ENCODE peak calls at places on chromosomes 1 and 21, in five cellular contexts. S is IMR-90, M is left lung, V is tibial artery, Z is iPS DF 6.9. C is an unnamed sample. For H3K36me3, H3K27me3 and H3K4me1, the result is how much of the 10 kb centered on the place peaks cover.

GRCh38 chr1:37691497-37692077 is 729 bp upstream of the CDCA8 start:
- DNase-seq in S (peak), V (peak), M (peak), Z (no peak), C (no peak)

GRCh38 chr1:70528591-70529333 is 117.7 kb downstream of the CTH start:
- DNase-seq in V (no peak), S (peak), Z (peak), M (no peak), C (no peak)

GRCh38 chr1:248359415-248359814 is 2.0 kb upstream of the OR2T4 start:
- DNase-seq in S (no peak), V (no peak), M (no peak), Z (no peak), C (no peak)

GRCh38 chr1:25819496-25820246 is at the start of gene MTFR1L:
- DNase-seq in M (peak), V (peak), Z (no peak), S (peak), C (no peak)

GRCh38 chr1:47696404-47696910 is 258.6 kb downstream of the FOXD2 start:
- DNase-seq in M (no peak), V (no peak), Z (no peak), S (no peak), C (no peak)

GRCh38 chr1:9020325-9020724 is 5.9 kb downstream of the SLC2A7 start:
- DNase-seq in V (no peak), M (no peak), Z (no peak), S (no peak), C (no peak)

GRCh38 chr1:100400332-100400933 is 48.1 kb downstream of the CDC14A start:
- DNase-seq in S (no peak), M (peak), Z (peak), V (peak), C (no peak)

GRCh38 chr1:4650486-4650885 is 3.9 kb upstream of the AJAP1 start:
- DNase-seq in V (no peak), S (no peak), Z (no peak), M (no peak), C (no peak)

GRCh38 chr21:44006017-44006624 is 6.0 kb upstream of the TRAPPC10 start:
- DNase-seq in M (no peak), V (peak), Z (no peak), S (peak), C (no peak)

GRCh38 chr1:43525995-43526394 is 4.7 kb upstream of the PTPRF start:
- DNase-seq in M (no peak), S (peak), V (no peak), Z (no peak), C (no peak)

GRCh38 chr21:28936721-28937120 is 56.0 kb downstream of the LTN1 start:
- DNase-seq in M (no peak), V (no peak), S (no peak), Z (no peak), C (no peak)

GRCh38 chr21:28936036-28936435 is 56.6 kb downstream of the LTN1 start:
- DNase-seq in Z (no peak), M (no peak), V (no peak), S (no peak), C (no peak)

GRCh38 chr21:28937737-28938136 is 54.9 kb downstream of the LTN1 start:
- DNase-seq in S (no peak), V (no peak), M (no peak), Z (no peak), C (no peak)

GRCh38 chr21:28943631-28944030 is 49.0 kb downstream of the LTN1 start:
- DNase-seq in S (peak), Z (no peak), V (no peak), M (no peak), C (no peak)

DNA sequence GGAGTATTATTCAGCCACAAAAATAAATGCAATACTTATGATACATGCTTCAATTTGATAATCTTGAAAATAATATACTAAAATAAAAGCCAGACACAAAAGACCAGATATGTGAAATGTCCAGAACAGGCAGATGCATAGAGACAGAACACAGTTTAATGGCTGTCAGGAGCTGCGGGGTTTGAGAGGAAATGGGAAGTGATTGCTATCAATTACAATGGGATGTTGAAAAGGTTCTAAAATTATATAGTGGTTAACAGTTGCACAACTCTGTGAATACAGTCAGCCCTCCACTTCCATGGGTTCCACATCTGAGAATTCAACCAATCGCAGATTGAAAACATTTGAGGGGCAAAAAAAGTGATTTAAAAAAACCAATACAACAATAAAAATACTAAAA is 54.0 kb downstream of the LTN1 start:
- DNase-seq in Z (no peak), V (no peak), S (no peak), M (no peak), C (no peak)
- H3K36me3 ChIP-seq in Z (under half), V (half or more), S (under half), M (under half), C (under half)

GRCh38 chr1:156624814-156625435 is 5.7 kb downstream of the HAPLN2 start:
- DNase-seq in S (no peak), V (no peak), Z (no peak), M (no peak), C (no peak)
- H3K27me3 ChIP-seq in S (half or more), V (under half), Z (under half), M (half or more), C (under half)

DNA sequence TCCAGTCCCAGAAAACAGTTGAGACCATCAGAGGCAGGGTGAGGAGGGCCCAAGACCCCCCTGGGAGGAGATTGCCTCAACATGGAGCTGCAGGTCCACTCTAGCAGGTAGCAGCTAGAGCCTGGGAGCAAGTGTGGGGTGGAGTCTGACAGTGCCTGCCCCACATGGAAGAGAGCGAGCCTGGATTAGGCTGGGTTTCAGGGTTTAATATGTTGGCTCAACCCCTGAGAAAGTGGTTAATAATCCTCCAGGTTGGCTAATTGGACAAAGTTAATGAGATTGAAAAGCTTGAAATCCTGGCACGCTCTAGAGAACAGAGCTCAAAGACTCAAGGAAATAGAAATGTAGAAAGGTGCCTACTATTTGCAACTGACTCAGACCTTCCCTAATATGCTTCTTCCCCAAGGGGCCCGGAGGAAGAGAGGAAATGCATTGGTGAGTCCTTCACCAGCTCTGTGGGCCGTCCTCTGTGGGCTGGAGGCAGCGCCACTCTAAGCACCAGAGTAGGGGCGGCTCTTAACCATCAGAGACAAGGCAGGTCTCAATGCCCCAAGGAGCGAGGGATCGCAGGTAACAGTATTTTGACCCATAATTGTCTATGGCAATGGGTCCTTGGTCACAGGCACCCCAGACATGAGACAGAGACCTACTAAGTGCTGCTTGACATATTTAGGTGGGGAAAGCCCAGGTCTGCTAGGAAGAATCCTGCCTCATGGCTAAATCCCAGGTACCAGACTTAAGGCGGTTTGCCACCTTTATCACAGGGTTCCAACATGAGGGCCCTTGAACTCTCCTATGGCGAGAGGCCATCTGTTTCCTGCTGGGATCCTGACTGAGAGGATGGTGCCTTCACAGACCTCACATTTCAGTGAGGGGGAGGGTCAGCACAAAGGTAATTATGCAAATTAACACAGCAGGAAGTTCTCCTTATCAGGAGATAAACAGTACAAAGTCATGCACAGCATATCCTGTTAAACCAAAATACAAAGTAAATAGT is 33.8 kb downstream of the RSPH1 start:
- DNase-seq in Z (no peak), V (no peak), S (no peak), M (no peak), C (no peak)
- H3K4me1 ChIP-seq in Z (under half), V (under half), S (under half), M (under half), C (under half)

GRCh38 chr1:15934211-15935055 is 41.5 kb downstream of the ZBTB17 start:
- DNase-seq in M (no peak), Z (no peak), S (no peak), V (no peak), C (no peak)
- H3K36me3 ChIP-seq in M (under half), Z (half or more), S (half or more), V (half or more), C (half or more)

GRCh38 chr1:207918016-207918415 is 7.1 kb upstream of the CD34 start:
- DNase-seq in V (no peak), M (no peak), S (no peak), Z (no peak), C (no peak)

GRCh38 chr1:207919523-207920210 is 8.7 kb upstream of the CD34 start:
- DNase-seq in M (no peak), Z (no peak), S (no peak), V (no peak), C (no peak)

GRCh38 chr1:207918571-207918970 is 7.6 kb upstream of the CD34 start:
- DNase-seq in Z (no peak), S (no peak), V (no peak), M (no peak), C (no peak)

GRCh38 chr1:207922554-207922953 is 11.6 kb upstream of the CD34 start:
- DNase-seq in S (no peak), V (no peak), M (no peak), Z (no peak), C (no peak)

DNA sequence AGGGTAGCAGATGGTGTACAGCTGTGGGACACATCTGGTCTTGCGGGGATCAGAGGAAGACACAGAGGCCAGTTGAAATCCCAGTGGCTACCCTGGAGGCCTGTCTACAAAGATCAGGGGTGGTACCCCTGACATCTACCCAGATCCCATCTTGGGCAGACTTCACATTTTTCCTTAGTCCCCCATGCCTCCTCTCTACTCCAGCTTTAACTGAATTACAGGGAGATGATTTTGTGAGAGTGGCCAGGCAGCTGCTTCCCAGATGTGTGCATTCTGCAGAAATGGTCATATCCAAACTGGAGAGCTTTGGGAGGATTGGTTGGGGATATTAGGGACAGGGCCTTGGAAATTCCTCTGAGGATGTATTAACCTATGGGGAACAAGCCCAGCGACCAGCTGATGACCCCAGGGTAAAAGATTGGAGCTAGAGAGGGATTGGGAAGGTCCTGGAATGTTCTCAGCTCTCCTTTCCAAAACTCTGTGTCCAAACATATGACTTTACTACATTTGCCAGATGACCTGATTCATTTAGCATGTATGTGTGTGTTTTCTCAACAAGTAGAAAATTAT is 9.6 kb upstream of the CD34 start:
- DNase-seq in S (no peak), Z (no peak), V (no peak), M (no peak), C (no peak)
- H3K27me3 ChIP-seq in S (under half), Z (under half), V (under half), M (under half), C (under half)

GRCh38 chr1:77831976-77832695 is 52.7 kb downstream of the MIGA1 start:
- DNase-seq in S (peak), V (peak), Z (no peak), M (no peak), C (no peak)

GRCh38 chr1:77829851-77830250 is 50.4 kb downstream of the MIGA1 start:
- DNase-seq in S (no peak), Z (no peak), V (no peak), M (no peak), C (no peak)

GRCh38 chr1:77830946-77831345 is 51.5 kb downstream of the MIGA1 start:
- DNase-seq in Z (no peak), V (no peak), M (no peak), S (no peak), C (no peak)

GRCh38 chr1:77832889-77833288 is 53.4 kb downstream of the MIGA1 start:
- DNase-seq in Z (no peak), M (no peak), V (no peak), S (peak), C (no peak)

GRCh38 chr1:77831566-77831965 is 52.1 kb downstream of the MIGA1 start:
- DNase-seq in M (no peak), Z (no peak), S (peak), V (no peak), C (no peak)
- H3K4me1 ChIP-seq in M (under half), Z (under half), S (under half), V (half or more), C (half or more)

DNA sequence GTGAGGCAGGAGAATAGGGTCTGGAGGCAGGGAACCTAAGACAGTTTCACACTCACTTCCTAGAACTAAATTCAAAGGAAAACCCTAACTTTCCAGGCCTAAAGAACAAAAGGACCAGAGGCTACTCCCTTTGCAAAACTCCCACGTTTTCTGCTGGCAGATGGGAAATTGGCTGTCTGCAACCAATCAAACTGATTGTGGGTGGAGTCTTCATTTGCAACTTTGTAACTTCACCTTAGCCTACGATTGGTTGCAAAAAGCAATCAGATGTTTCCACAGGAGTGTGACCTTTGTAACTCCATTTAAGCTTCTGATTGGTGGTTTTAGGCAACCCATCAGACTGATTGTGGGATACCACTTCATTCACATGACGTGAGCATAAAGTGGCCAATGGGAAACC is 19.7 kb upstream of the GNG4 start:
- DNase-seq in Z (no peak), M (no peak), S (no peak), V (no peak), C (no peak)
- H3K36me3 ChIP-seq in Z (under half), M (under half), S (under half), V (half or more), C (under half)

GRCh38 chr1:202292773-202293172 is 49.0 kb downstream of the UBE2T start:
- DNase-seq in Z (no peak), M (no peak), V (no peak), S (no peak), C (no peak)
- H3K27me3 ChIP-seq in Z (under half), M (under half), V (under half), S (under half), C (under half)

GRCh38 chr1:64944913-64945312 is 21.4 kb downstream of the JAK1 start:
- DNase-seq in M (no peak), Z (no peak), V (no peak), S (no peak), C (no peak)
- H3K4me1 ChIP-seq in M (under half), Z (under half), V (under half), S (under half), C (under half)

GRCh38 chr1:201964266-201964665 is 9.0 kb downstream of the TIMM17A start:
- DNase-seq in Z (no peak), V (no peak), S (peak), M (no peak), C (no peak)
- H3K36me3 ChIP-seq in Z (under half), V (half or more), S (under half), M (under half), C (under half)